ENCODE peak calls at places on chromosomes 2 and 18, in four cellular contexts. Q, L, U and K are unnamed samples.

GRCh38 chr2:98479959-98480524 is 35.4 kb downstream of the INPP4A start:
- DNase-seq in U (peak), L (peak), Q (peak), K (no peak)

GRCh38 chr2:180291552-180292421 is 284.7 kb upstream of the CWC22 start:
- DNase-seq in L (no peak), U (no peak), Q (no peak), K (no peak)

GRCh38 chr18:9705183-9705864 is 2.8 kb upstream of the RAB31 start:
- DNase-seq in U (no peak), Q (no peak), L (no peak), K (no peak)

GRCh38 chr2:28030600-28030999 is 140.1 kb downstream of the BABAM2 start:
- DNase-seq in U (no peak), L (no peak), Q (no peak), K (no peak)

GRCh38 chr2:179985163-179985820 is 21.8 kb downstream of the CWC22 start:
- DNase-seq in L (no peak), U (no peak), Q (no peak), K (no peak)

GRCh38 chr2:232854082-232854481 is 16.0 kb upstream of the SNORC start:
- DNase-seq in U (no peak), L (no peak), Q (no peak), K (no peak)

GRCh38 chr2:232484628-232485332 is 2.9 kb downstream of the ECEL1 start:
- DNase-seq in Q (no peak), L (no peak), U (no peak), K (no peak)

GRCh38 chr2:236021497-236022057 is 146.6 kb downstream of the GBX2 start:
- DNase-seq in Q (no peak), L (no peak), U (no peak), K (no peak)

GRCh38 chr2:43438858-43439655 is 156.8 kb downstream of the THADA start:
- DNase-seq in Q (no peak), L (no peak), U (no peak), K (no peak)

GRCh38 chr2:196971574-196972279 is 45.2 kb upstream of the PGAP1 start:
- DNase-seq in U (no peak), L (peak), Q (no peak), K (no peak)

GRCh38 chr2:46363535-46364170 is 66.4 kb downstream of the EPAS1 start:
- DNase-seq in Q (no peak), L (no peak), U (no peak), K (no peak)

GRCh38 chr2:239014458-239014857 is 166.6 kb downstream of the TWIST2 start:
- DNase-seq in U (no peak), L (no peak), Q (no peak), K (no peak)

GRCh38 chr2:26519396-26519991 is 41.6 kb upstream of the OTOF start:
- DNase-seq in Q (no peak), L (peak), U (no peak), K (no peak)

GRCh38 chr18:75210274-75211001 is at the start of gene TSHZ1:
- DNase-seq in U (peak), L (peak), Q (peak), K (peak)

GRCh38 chr2:19356545-19357382 is 1.7 kb downstream of the OSR1 start:
- DNase-seq in U (no peak), L (peak), Q (no peak), K (no peak)

GRCh38 chr2:173869830-173870229 is 95.3 kb downstream of the SP3 start:
- DNase-seq in U (no peak), Q (no peak), L (no peak), K (no peak)

GRCh38 chr18:62737474-62737873 is 22.1 kb downstream of the PHLPP1 start:
- DNase-seq in L (peak), U (no peak), Q (no peak), K (no peak)

GRCh38 chr2:176093145-176093888 is 796 bp downstream of the HOXD13 start:
- DNase-seq in U (no peak), L (peak), Q (no peak), K (no peak)

GRCh38 chr2:27655155-27655951 is 8.1 kb downstream of the SUPT7L start:
- DNase-seq in Q (no peak), U (no peak), L (peak), K (no peak)

GRCh38 chr2:199535445-199536177 is 77.9 kb upstream of the SATB2 start:
- DNase-seq in U (no peak), Q (no peak), L (no peak), K (no peak)

GRCh38 chr18:12883003-12883683 is 894 bp downstream of the PTPN2 start:
- DNase-seq in L (peak), Q (no peak), U (peak), K (no peak)